ENCODE peak calls at places on chromosome 1, in five cellular contexts. X is K562, M is GM12878, P is HepG2, Z is HEK293T. N is an unnamed sample.

GRCh38 chr1:59672851-59673574 is 141.7 kb upstream of the HOOK1 start:
- DNase-seq in X (no peak), M (no peak), P (peak), Z (no peak), N (no peak)

GRCh38 chr1:230052018-230052417 is 15.0 kb upstream of the GALNT2 start:
- DNase-seq in X (no peak), M (no peak), P (no peak), Z (no peak), N (no peak)

GRCh38 chr1:234963180-234963903 is 165.3 kb downstream of the TOMM20 start:
- DNase-seq in X (peak), M (peak), P (peak), Z (no peak), N (no peak)

GRCh38 chr1:32767641-32768040 is 49.5 kb downstream of the YARS1 start:
- DNase-seq in X (no peak), M (no peak), P (no peak), Z (no peak), N (no peak)

GRCh38 chr1:33583567-33583966 is 111.1 kb downstream of the ZSCAN20 start:
- DNase-seq in X (no peak), M (no peak), P (no peak), Z (no peak), N (no peak)

GRCh38 chr1:28395181-28395580 is 25.6 kb downstream of the PHACTR4 start:
- DNase-seq in X (peak), M (no peak), P (no peak), Z (no peak), N (no peak)

GRCh38 chr1:17717595-17717994 is 37.5 kb upstream of the ACTL8 start:
- DNase-seq in X (no peak), M (no peak), P (no peak), Z (peak), N (no peak)

GRCh38 chr1:117648015-117648414 is 42.2 kb downstream of the TENT5C start:
- DNase-seq in X (no peak), M (no peak), P (no peak), Z (no peak), N (no peak)

GRCh38 chr1:39525366-39526165 is 34.1 kb downstream of the BMP8A start:
- DNase-seq in X (no peak), M (peak), P (no peak), Z (no peak), N (no peak)

GRCh38 chr1:85334962-85335361 is 58.5 kb upstream of the BCL10 start:
- DNase-seq in X (no peak), M (no peak), P (no peak), Z (no peak), N (no peak)

GRCh38 chr1:153180556-153180955 is 22.7 kb upstream of the LELP1 start:
- DNase-seq in X (no peak), M (no peak), P (no peak), Z (no peak), N (no peak)

GRCh38 chr1:153168686-153169085 is 18.0 kb upstream of the SPRR2G start:
- DNase-seq in X (no peak), M (no peak), P (no peak), Z (no peak), N (no peak)

GRCh38 chr1:153178922-153179321 is 24.3 kb upstream of the LELP1 start:
- DNase-seq in X (no peak), M (no peak), P (no peak), Z (no peak), N (no peak)

DNA sequence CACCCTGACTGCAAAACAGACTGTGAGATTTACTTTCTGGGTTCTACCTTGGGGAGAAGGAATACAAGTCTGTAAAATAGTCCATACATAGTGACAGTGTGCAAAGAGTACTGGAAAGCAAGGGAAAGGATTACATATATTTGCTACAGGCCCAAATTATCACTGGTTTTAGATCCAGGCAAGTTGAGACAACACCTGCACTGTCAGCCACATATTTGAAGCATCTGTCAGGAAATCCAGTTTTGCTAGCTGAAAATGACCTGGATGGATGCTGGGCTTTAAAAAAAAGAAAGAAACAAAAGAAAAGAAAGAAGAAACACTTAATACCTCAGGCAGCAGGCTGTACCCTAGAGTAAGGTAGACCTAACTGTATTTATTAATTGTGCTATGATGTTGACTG is 23.9 kb upstream of the SPRR2G start:
- DNase-seq in X (no peak), M (no peak), P (no peak), Z (no peak), N (no peak)
- TF ChIP-seq FOXM1 in X (no peak), M (no peak), P (no peak), Z (no peak), N (no peak)

GRCh38 chr1:25959626-25960025 is 38.2 kb downstream of the PAFAH2 start:
- DNase-seq in X (no peak), M (no peak), P (no peak), Z (no peak), N (no peak)

GRCh38 chr1:25954371-25954938 is 43.4 kb downstream of the PAFAH2 start:
- DNase-seq in X (no peak), M (no peak), P (no peak), Z (no peak), N (no peak)

GRCh38 chr1:25958475-25958874 is 39.4 kb downstream of the PAFAH2 start:
- DNase-seq in X (no peak), M (no peak), P (no peak), Z (no peak), N (no peak)

GRCh38 chr1:25952851-25953401 is 44.9 kb downstream of the PAFAH2 start:
- DNase-seq in X (no peak), M (no peak), P (no peak), Z (no peak), N (peak)

GRCh38 chr1:25955553-25955952 is 42.3 kb downstream of the PAFAH2 start:
- DNase-seq in X (no peak), M (no peak), P (no peak), Z (no peak), N (no peak)
- TF ChIP-seq FOXM1 in X (no peak), M (no peak), P (no peak), Z (no peak), N (no peak)

GRCh38 chr1:208201241-208201640 is 42.9 kb downstream of the PLXNA2 start:
- DNase-seq in X (no peak), M (no peak), P (peak), Z (no peak), N (no peak)
- TF ChIP-seq FOXM1 in X (no peak), M (no peak), P (no peak), Z (no peak), N (no peak)

DNA sequence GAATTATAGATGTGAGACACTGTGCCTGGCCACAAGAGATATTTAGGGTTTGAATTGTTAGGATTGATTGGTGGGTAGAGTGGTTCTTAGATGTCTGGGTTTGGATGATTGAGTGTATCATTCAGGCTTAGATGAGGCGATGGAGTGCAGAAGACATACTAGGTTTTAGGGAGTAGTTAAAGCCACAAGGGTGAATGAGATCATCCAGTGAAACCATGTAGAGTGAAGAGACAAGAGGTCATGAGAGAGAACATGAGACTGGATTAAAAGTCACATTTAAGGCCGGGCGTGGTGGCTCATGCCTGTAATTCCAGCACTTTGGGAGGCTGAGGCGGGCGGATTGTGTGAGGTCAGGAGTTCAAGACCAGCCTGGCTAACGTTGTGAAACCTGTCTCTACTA is 37.2 kb downstream of the ZFYVE9 start:
- DNase-seq in X (no peak), M (no peak), P (no peak), Z (no peak), N (no peak)
- TF ChIP-seq FOXM1 in X (no peak), M (no peak), P (no peak), Z (no peak), N (no peak)

DNA sequence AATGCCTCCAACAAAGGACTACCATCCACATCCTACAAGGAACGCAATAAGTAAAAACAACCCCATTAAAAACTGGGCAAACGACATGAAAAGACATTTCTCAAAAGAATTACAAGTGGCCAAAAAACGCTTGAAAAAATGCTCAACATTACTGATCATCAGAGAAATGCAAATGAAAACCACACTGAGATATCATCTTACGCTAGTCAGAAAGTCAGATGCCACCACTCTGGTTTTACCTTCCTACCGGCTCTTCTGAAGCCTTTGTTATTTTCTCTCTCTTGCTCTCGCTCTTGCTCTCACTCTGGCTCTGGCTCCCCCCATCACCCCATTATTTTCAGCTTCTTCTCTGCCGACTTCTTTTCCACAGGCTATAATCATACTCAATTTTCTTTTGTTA is 38.8 kb downstream of the VPS45 start:
- DNase-seq in X (no peak), M (no peak), P (no peak), Z (no peak), N (no peak)
- TF ChIP-seq FOXM1 in X (no peak), M (no peak), P (no peak), Z (no peak), N (no peak)

GRCh38 chr1:62237361-62237760 is 42.7 kb downstream of the L1TD1 start:
- DNase-seq in X (no peak), M (no peak), P (no peak), Z (no peak), N (no peak)

GRCh38 chr1:62237950-62238374 is 43.3 kb downstream of the L1TD1 start:
- DNase-seq in X (no peak), M (no peak), P (peak), Z (no peak), N (no peak)

GRCh38 chr1:62233926-62234450 is 39.3 kb downstream of the L1TD1 start:
- DNase-seq in X (no peak), M (no peak), P (no peak), Z (no peak), N (no peak)

GRCh38 chr1:62234709-62235108 is 40.1 kb downstream of the L1TD1 start:
- DNase-seq in X (no peak), M (no peak), P (no peak), Z (no peak), N (no peak)

DNA sequence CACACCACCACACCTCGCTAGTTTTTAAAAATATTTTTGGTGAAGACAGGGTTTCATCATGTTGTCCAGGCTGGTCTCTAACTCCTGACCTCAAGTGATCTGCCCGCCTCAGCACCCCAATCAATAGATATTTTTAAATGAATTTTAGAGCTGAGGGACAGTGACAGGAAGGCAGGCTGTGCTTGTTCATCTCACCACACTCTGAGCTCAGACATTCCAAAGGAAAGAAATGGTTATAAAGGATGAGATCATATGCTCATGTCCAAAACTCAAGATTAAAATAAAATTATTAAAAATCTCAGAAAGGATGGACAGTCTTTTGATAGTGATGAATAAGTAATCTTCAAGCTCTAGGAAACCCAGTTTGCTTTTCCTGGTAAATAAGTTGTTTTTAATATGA is 40.9 kb downstream of the L1TD1 start:
- DNase-seq in X (no peak), M (no peak), P (no peak), Z (no peak), N (no peak)
- TF ChIP-seq FOXM1 in X (no peak), M (no peak), P (no peak), Z (no peak), N (no peak)

GRCh38 chr1:198641506-198641905 is 2.7 kb downstream of the PTPRC start:
- DNase-seq in X (no peak), M (no peak), P (no peak), Z (no peak), N (no peak)
- TF ChIP-seq FOXM1 in X (no peak), M (peak), P (no peak), Z (no peak), N (no peak)

N was measured in SK-N-SH.